ENCODE peak calls at places on chromosomes 2 and 18, in seven cellular contexts. L, O, V, I, X, K and C are unnamed samples.

GRCh38 chr2:105557515-105557914 is 158.7 kb upstream of the FHL2 start:
- DNase-seq in I (no peak), L (no peak), K (no peak), X (no peak), O (no peak), V (no peak), C (no peak)

GRCh38 chr2:84991404-84992151 is 20.6 kb downstream of the KCMF1 start:
- DNase-seq in X (no peak), O (no peak), K (peak; percentile 42), I (no peak), L (peak; percentile 52), V (no peak), C (peak; percentile 66)

GRCh38 chr2:144331652-144332355 is 188.1 kb downstream of the ZEB2 start:
- DNase-seq in L (no peak), X (peak; percentile 70), I (peak; percentile 57), O (peak; percentile 49), K (no peak), V (peak; percentile 73), C (peak; percentile 75)

GRCh38 chr2:52810460-52810859 is 957.1 kb upstream of the CHAC2 start:
- DNase-seq in X (no peak), V (no peak), K (peak; percentile 48), L (peak; percentile 45), O (no peak), I (peak; percentile 55), C (peak; percentile 41)

GRCh38 chr2:159124931-159125467 is 156.6 kb downstream of the TANC1 start:
- DNase-seq in V (no peak), X (no peak), I (no peak), K (no peak), O (no peak), L (peak; percentile 51), C (peak; percentile 25)

GRCh38 chr2:40451926-40452605 is at the start of gene SLC8A1:
- DNase-seq in V (peak; percentile 36), O (no peak), I (peak; percentile 67), K (peak; percentile 49), L (no peak), X (peak; percentile 62), C (peak; percentile 58)

GRCh38 chr2:134202361-134202760 is 51.5 kb upstream of the MGAT5 start:
- DNase-seq in V (no peak), O (no peak), X (no peak), K (no peak), I (peak; percentile 43), L (no peak), C (no peak)

GRCh38 chr2:214465386-214466146 is 54.7 kb downstream of the VWC2L start:
- DNase-seq in X (no peak), L (peak; percentile 15), K (no peak), V (no peak), O (no peak), I (peak; percentile 19), C (peak; percentile 5)

GRCh38 chr2:113877651-113878594 is 12.0 kb upstream of the ACTR3 start:
- DNase-seq in L (peak; percentile 62), V (no peak), X (no peak), I (no peak), O (no peak), K (peak; percentile 40), C (peak; percentile 41)

GRCh38 chr18:52716926-52717325 is 376.9 kb downstream of the DCC start:
- DNase-seq in I (peak; percentile 24), O (no peak), K (peak; percentile 39), V (no peak), X (peak; percentile 75), L (peak; percentile 53), C (peak; percentile 3)

GRCh38 chr2:47076586-47077441 is 78.3 kb downstream of the STPG4 start:
- DNase-seq in O (no peak), V (no peak), I (no peak), K (peak; percentile 99), L (peak; percentile 96), X (no peak), C (peak; percentile 99)

GRCh38 chr2:134788417-134788816 is 50.0 kb upstream of the ACMSD start:
- DNase-seq in O (no peak), V (no peak), I (no peak), X (no peak), K (no peak), L (no peak), C (no peak)

GRCh38 chr2:113831156-113831555 is 58.7 kb upstream of the ACTR3 start:
- DNase-seq in I (no peak), X (no peak), O (no peak), L (peak; percentile 50), K (peak; percentile 50), V (no peak), C (peak; percentile 58)

GRCh38 chr2:187580462-187581124 is 26.4 kb upstream of the TFPI start:
- DNase-seq in X (no peak), K (peak; percentile 84), V (no peak), O (no peak), L (peak; percentile 87), I (peak; percentile 80), C (peak; percentile 89)

GRCh38 chr2:234162876-234163275 is 112.4 kb downstream of the SPP2 start:
- DNase-seq in O (no peak), L (no peak), X (no peak), I (no peak), V (no peak), K (no peak), C (no peak)

GRCh38 chr18:24446953-24447537 is 13.4 kb upstream of the HRH4 start:
- DNase-seq in I (peak; percentile 21), K (no peak), L (no peak), X (no peak), V (no peak), O (no peak), C (peak; percentile 4)

GRCh38 chr2:30927561-30928075 is 120.4 kb upstream of the CAPN13 start:
- DNase-seq in O (no peak), V (peak; percentile 43), L (no peak), X (peak; percentile 31), I (no peak), K (no peak), C (no peak)

GRCh38 chr2:26922638-26923466 is 47.6 kb upstream of the MAPRE3 start:
- DNase-seq in I (peak; percentile 89), K (peak; percentile 68), O (no peak), X (peak; percentile 88), V (peak; percentile 84), L (peak; percentile 53), C (peak; percentile 26)

GRCh38 chr2:161994766-161995165 is 79.2 kb downstream of the DPP4 start:
- DNase-seq in V (no peak), O (no peak), X (no peak), I (no peak), L (no peak), K (no peak), C (no peak)

GRCh38 chr2:161999331-161999730 is 74.7 kb downstream of the DPP4 start:
- DNase-seq in I (no peak), O (no peak), V (peak; percentile 63), K (no peak), L (no peak), X (no peak), C (no peak)

GRCh38 chr2:162002623-162003200 is 71.3 kb downstream of the DPP4 start:
- DNase-seq in O (no peak), X (no peak), I (peak; percentile 51), V (no peak), K (no peak), L (no peak), C (no peak)

GRCh38 chr2:161995553-161996016 is 78.4 kb downstream of the DPP4 start:
- DNase-seq in I (no peak), X (no peak), O (no peak), K (no peak), L (no peak), V (no peak), C (no peak)

DNA sequence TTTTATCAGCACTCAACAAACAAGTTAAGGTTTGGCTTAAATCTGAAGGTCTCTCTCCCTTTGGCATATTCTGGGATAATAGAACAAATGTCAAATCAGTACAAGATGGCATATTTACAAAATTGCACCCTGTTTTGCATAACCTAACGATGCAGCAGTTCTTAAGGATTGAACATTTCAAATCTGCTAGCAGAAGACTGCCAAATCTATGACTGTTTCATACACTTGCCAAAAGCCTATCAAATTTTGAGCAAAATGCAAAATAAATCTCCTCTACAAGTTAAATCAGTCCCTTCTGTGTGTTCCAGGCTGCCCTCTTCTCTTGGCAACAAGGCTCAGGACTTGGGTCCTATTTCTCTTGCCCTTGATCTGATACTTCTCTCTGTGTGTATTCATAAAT is 73.5 kb downstream of the DPP4 start:
- DNase-seq in X (no peak), L (no peak), O (no peak), V (no peak), I (no peak), K (no peak), C (no peak)
- TF ChIP-seq CTCF in X (no peak), L (no peak), O (no peak), V (no peak), I (no peak), K (no peak), C (no peak)

DNA sequence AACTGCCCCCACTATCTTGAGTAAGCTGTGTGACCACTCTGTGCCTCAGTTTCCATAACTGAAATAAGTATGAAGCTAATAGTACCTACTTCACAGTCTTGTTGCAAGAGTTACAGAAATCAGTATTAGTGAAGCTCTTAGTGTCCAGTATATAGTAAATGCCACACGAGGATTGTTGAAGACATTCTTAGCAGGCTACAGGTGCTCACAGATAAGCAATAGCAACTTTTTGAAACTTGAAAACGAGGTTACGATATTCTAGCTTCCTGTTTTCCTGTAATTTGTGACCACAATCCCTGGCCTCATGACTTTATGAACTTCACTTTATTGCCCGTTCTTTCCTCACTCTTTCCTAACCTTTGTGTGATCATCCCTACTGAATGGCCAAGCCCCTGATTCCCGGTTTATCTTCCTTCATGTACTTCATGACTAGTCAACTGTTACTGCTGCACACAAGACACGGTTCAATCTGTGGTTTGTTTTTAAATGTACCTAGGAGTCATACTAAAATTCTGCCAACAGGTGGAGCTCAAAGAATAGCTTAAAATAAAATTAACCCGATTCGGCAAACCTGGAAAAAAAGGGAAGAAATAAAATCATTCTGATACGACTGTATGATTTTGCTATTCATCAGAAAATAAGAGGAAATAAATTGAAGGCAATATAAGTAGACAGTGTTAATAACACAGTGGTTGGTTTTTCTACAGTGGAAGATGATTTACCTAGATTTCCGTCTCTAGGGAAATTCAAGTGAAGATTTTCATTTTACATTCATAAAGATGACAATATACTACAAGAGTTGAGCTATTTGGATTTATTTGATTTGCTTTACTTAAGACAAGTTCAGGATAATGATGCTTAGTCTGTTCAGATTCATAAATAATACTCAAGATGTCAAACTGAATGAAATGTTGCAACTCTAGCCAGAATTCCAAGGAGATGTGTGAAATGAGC is 38.1 kb upstream of the STAT1 start:
- DNase-seq in O (no peak), V (no peak), K (peak; percentile 72), L (peak; percentile 71), X (no peak), I (peak; percentile 73), C (peak; percentile 82)
- H3K4me3 ChIP-seq in O (no peak overlapping the region), V (no peak overlapping the region), K (no peak overlapping the region), L (no peak overlapping the region), X (no peak overlapping the region), I (no peak overlapping the region), C (no peak overlapping the region)

GRCh38 chr2:37026050-37026449 is 58.1 kb downstream of the HEATR5B start:
- DNase-seq in X (peak; percentile 47), K (peak; percentile 48), O (no peak), I (peak; percentile 83), V (no peak), L (no peak), C (peak; percentile 4)
- TF ChIP-seq CTCF in X (peak; percentile 73), K (peak; percentile 39), O (no peak), I (peak; percentile 69), V (no peak), L (peak; percentile 17), C (peak; percentile 8)

DNA sequence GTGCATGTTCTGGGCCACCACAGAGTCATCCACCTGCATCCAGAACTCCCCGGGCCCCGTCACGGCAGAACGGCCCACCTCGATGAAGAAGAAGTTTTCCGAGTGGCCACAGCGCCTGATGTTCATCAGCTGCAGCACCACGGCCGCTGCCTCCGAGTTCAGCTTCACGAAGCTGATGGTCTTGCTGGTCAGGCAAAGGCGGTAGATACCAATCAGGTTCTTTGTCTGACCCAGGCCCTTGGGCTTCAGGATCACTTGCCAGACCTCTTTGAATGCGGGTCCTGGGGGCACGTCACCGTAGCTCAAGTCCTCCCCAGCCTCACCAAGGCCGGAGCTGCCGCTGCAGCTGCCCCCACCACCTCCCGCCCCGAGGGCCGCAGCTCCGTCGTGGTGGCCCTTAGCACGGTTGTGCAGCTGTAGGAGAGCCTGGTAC is 1.6 kb downstream of the IRS1 start:
- DNase-seq in K (no peak), O (no peak), X (no peak), I (peak; percentile 9), L (no peak), V (no peak), C (no peak)
- H3K4me3 ChIP-seq in K (peak overlapping the region; percentile 80), O (peak overlapping the region; percentile 90), X (no peak overlapping the region), I (peak overlapping the region; percentile 95), L (peak overlapping the region; percentile 79), V (peak overlapping the region; percentile 73), C (peak overlapping the region; percentile 78)